ENCODE peak calls at places on chromosomes 7 and 10, in eight cellular contexts. One of them, this sample, is unnamed.

GRCh38 chr10:75043256-75044121 is 68.0 kb upstream of the SAMD8 start:
- DNase-seq in lower leg skin: no peak
- DNase-seq in omental fat pad: no peak
- DNase-seq in activated CD4-positive, CD25-positive, alpha-beta regulatory T cell treated with anti-CD3 and anti-CD28 coated beads, Interleukin-2, amount 50 U/mL, for 16 hours: no peak
- DNase-seq in fibroblast of the conjunctiva: no peak
- DNase-seq in fibroblast of lung: no peak
- DNase-seq in activated T-cell treated with anti-CD3 and anti-CD28 coated beads, Interleukin-2, amount 50 U/mL, for 72 hours: peak
- DNase-seq in nephron progenitor cell: no peak
- DNase-seq in this sample: no peak

GRCh38 chr10:84654671-84655070 is 326.3 kb downstream of the CCSER2 start:
- DNase-seq in fibroblast of lung: no peak
- DNase-seq in nephron progenitor cell: no peak
- DNase-seq in omental fat pad: no peak
- DNase-seq in lower leg skin: no peak
- DNase-seq in activated CD4-positive, CD25-positive, alpha-beta regulatory T cell treated with anti-CD3 and anti-CD28 coated beads, Interleukin-2, amount 50 U/mL, for 16 hours: no peak
- DNase-seq in activated T-cell treated with anti-CD3 and anti-CD28 coated beads, Interleukin-2, amount 50 U/mL, for 72 hours: no peak
- DNase-seq in fibroblast of the conjunctiva: no peak
- DNase-seq in this sample: no peak

GRCh38 chr10:29795856-29796255 is 161.1 kb upstream of the SVIL start:
- DNase-seq in fibroblast of lung: no peak
- DNase-seq in fibroblast of the conjunctiva: no peak
- DNase-seq in nephron progenitor cell: no peak
- DNase-seq in activated CD4-positive, CD25-positive, alpha-beta regulatory T cell treated with anti-CD3 and anti-CD28 coated beads, Interleukin-2, amount 50 U/mL, for 16 hours: no peak
- DNase-seq in activated T-cell treated with anti-CD3 and anti-CD28 coated beads, Interleukin-2, amount 50 U/mL, for 72 hours: no peak
- DNase-seq in lower leg skin: no peak
- DNase-seq in omental fat pad: no peak
- DNase-seq in this sample: no peak

GRCh38 chr7:139582671-139583155 is 59.2 kb downstream of the CLEC2L start:
- DNase-seq in fibroblast of lung: no peak
- DNase-seq in fibroblast of the conjunctiva: no peak
- DNase-seq in omental fat pad: no peak
- DNase-seq in nephron progenitor cell: no peak
- DNase-seq in activated CD4-positive, CD25-positive, alpha-beta regulatory T cell treated with anti-CD3 and anti-CD28 coated beads, Interleukin-2, amount 50 U/mL, for 16 hours: no peak
- DNase-seq in activated T-cell treated with anti-CD3 and anti-CD28 coated beads, Interleukin-2, amount 50 U/mL, for 72 hours: no peak
- DNase-seq in lower leg skin: no peak
- DNase-seq in this sample: peak

GRCh38 chr7:151570366-151570915 is 50.7 kb upstream of the RHEB start:
- DNase-seq in omental fat pad: no peak
- DNase-seq in nephron progenitor cell: no peak
- DNase-seq in fibroblast of the conjunctiva: peak
- DNase-seq in activated CD4-positive, CD25-positive, alpha-beta regulatory T cell treated with anti-CD3 and anti-CD28 coated beads, Interleukin-2, amount 50 U/mL, for 16 hours: no peak
- DNase-seq in lower leg skin: no peak
- DNase-seq in activated T-cell treated with anti-CD3 and anti-CD28 coated beads, Interleukin-2, amount 50 U/mL, for 72 hours: no peak
- DNase-seq in fibroblast of lung: peak
- DNase-seq in this sample: no peak

GRCh38 chr10:99733366-99733765 is 1.3 kb downstream of the CUTC start:
- DNase-seq in activated T-cell treated with anti-CD3 and anti-CD28 coated beads, Interleukin-2, amount 50 U/mL, for 72 hours: no peak
- DNase-seq in nephron progenitor cell: no peak
- DNase-seq in fibroblast of the conjunctiva: no peak
- DNase-seq in lower leg skin: no peak
- DNase-seq in omental fat pad: no peak
- DNase-seq in fibroblast of lung: peak
- DNase-seq in activated CD4-positive, CD25-positive, alpha-beta regulatory T cell treated with anti-CD3 and anti-CD28 coated beads, Interleukin-2, amount 50 U/mL, for 16 hours: no peak
- DNase-seq in this sample: no peak

GRCh38 chr7:5377279-5377678 is 46.4 kb downstream of the TNRC18 start:
- DNase-seq in lower leg skin: no peak
- DNase-seq in fibroblast of lung: no peak
- DNase-seq in nephron progenitor cell: no peak
- DNase-seq in activated T-cell treated with anti-CD3 and anti-CD28 coated beads, Interleukin-2, amount 50 U/mL, for 72 hours: no peak
- DNase-seq in omental fat pad: no peak
- DNase-seq in fibroblast of the conjunctiva: no peak
- DNase-seq in activated CD4-positive, CD25-positive, alpha-beta regulatory T cell treated with anti-CD3 and anti-CD28 coated beads, Interleukin-2, amount 50 U/mL, for 16 hours: no peak
- DNase-seq in this sample: no peak

GRCh38 chr10:128047337-128047736 is 78.9 kb downstream of the MKI67 start:
- DNase-seq in fibroblast of lung: no peak
- DNase-seq in fibroblast of the conjunctiva: no peak
- DNase-seq in activated T-cell treated with anti-CD3 and anti-CD28 coated beads, Interleukin-2, amount 50 U/mL, for 72 hours: peak
- DNase-seq in omental fat pad: no peak
- DNase-seq in nephron progenitor cell: peak
- DNase-seq in activated CD4-positive, CD25-positive, alpha-beta regulatory T cell treated with anti-CD3 and anti-CD28 coated beads, Interleukin-2, amount 50 U/mL, for 16 hours: peak
- DNase-seq in lower leg skin: peak
- DNase-seq in this sample: peak

GRCh38 chr7:18241543-18242231 is 214.0 kb upstream of the PRPS1L1 start:
- DNase-seq in nephron progenitor cell: no peak
- DNase-seq in fibroblast of lung: no peak
- DNase-seq in omental fat pad: no peak
- DNase-seq in fibroblast of the conjunctiva: no peak
- DNase-seq in lower leg skin: no peak
- DNase-seq in activated T-cell treated with anti-CD3 and anti-CD28 coated beads, Interleukin-2, amount 50 U/mL, for 72 hours: no peak
- DNase-seq in activated CD4-positive, CD25-positive, alpha-beta regulatory T cell treated with anti-CD3 and anti-CD28 coated beads, Interleukin-2, amount 50 U/mL, for 16 hours: no peak
- DNase-seq in this sample: no peak

GRCh38 chr10:100847440-100847839 is 65.3 kb upstream of the SLF2 start:
- DNase-seq in activated CD4-positive, CD25-positive, alpha-beta regulatory T cell treated with anti-CD3 and anti-CD28 coated beads, Interleukin-2, amount 50 U/mL, for 16 hours: no peak
- DNase-seq in fibroblast of lung: no peak
- DNase-seq in lower leg skin: no peak
- DNase-seq in fibroblast of the conjunctiva: no peak
- DNase-seq in omental fat pad: no peak
- DNase-seq in nephron progenitor cell: no peak
- DNase-seq in activated T-cell treated with anti-CD3 and anti-CD28 coated beads, Interleukin-2, amount 50 U/mL, for 72 hours: peak
- DNase-seq in this sample: no peak

GRCh38 chr10:80202934-80203834 is 2.2 kb downstream of the ANXA11 start:
- DNase-seq in lower leg skin: peak
- DNase-seq in omental fat pad: no peak
- DNase-seq in nephron progenitor cell: peak
- DNase-seq in fibroblast of lung: peak
- DNase-seq in activated T-cell treated with anti-CD3 and anti-CD28 coated beads, Interleukin-2, amount 50 U/mL, for 72 hours: peak
- DNase-seq in fibroblast of the conjunctiva: peak
- DNase-seq in activated CD4-positive, CD25-positive, alpha-beta regulatory T cell treated with anti-CD3 and anti-CD28 coated beads, Interleukin-2, amount 50 U/mL, for 16 hours: peak
- DNase-seq in this sample: peak

GRCh38 chr7:4745971-4746919 is 29.2 kb upstream of the AP5Z1 start:
- DNase-seq in omental fat pad: no peak
- DNase-seq in fibroblast of the conjunctiva: peak
- DNase-seq in nephron progenitor cell: no peak
- DNase-seq in activated T-cell treated with anti-CD3 and anti-CD28 coated beads, Interleukin-2, amount 50 U/mL, for 72 hours: peak
- DNase-seq in lower leg skin: no peak
- DNase-seq in fibroblast of lung: peak
- DNase-seq in activated CD4-positive, CD25-positive, alpha-beta regulatory T cell treated with anti-CD3 and anti-CD28 coated beads, Interleukin-2, amount 50 U/mL, for 16 hours: no peak
- DNase-seq in this sample: no peak

GRCh38 chr10:114489521-114490310 is 85.4 kb upstream of the AFAP1L2 start:
- DNase-seq in activated T-cell treated with anti-CD3 and anti-CD28 coated beads, Interleukin-2, amount 50 U/mL, for 72 hours: no peak
- DNase-seq in omental fat pad: no peak
- DNase-seq in activated CD4-positive, CD25-positive, alpha-beta regulatory T cell treated with anti-CD3 and anti-CD28 coated beads, Interleukin-2, amount 50 U/mL, for 16 hours: no peak
- DNase-seq in fibroblast of lung: no peak
- DNase-seq in nephron progenitor cell: no peak
- DNase-seq in fibroblast of the conjunctiva: no peak
- DNase-seq in lower leg skin: no peak
- DNase-seq in this sample: no peak

GRCh38 chr10:124992462-124993344 is 50.8 kb downstream of the ZRANB1 start:
- DNase-seq in omental fat pad: no peak
- DNase-seq in fibroblast of lung: peak
- DNase-seq in nephron progenitor cell: peak
- DNase-seq in lower leg skin: peak
- DNase-seq in activated T-cell treated with anti-CD3 and anti-CD28 coated beads, Interleukin-2, amount 50 U/mL, for 72 hours: no peak
- DNase-seq in fibroblast of the conjunctiva: peak
- DNase-seq in activated CD4-positive, CD25-positive, alpha-beta regulatory T cell treated with anti-CD3 and anti-CD28 coated beads, Interleukin-2, amount 50 U/mL, for 16 hours: no peak
- DNase-seq in this sample: peak

GRCh38 chr10:1372212-1372611 is 316.0 kb downstream of the WDR37 start:
- DNase-seq in fibroblast of the conjunctiva: no peak
- DNase-seq in activated CD4-positive, CD25-positive, alpha-beta regulatory T cell treated with anti-CD3 and anti-CD28 coated beads, Interleukin-2, amount 50 U/mL, for 16 hours: no peak
- DNase-seq in nephron progenitor cell: no peak
- DNase-seq in omental fat pad: no peak
- DNase-seq in activated T-cell treated with anti-CD3 and anti-CD28 coated beads, Interleukin-2, amount 50 U/mL, for 72 hours: no peak
- DNase-seq in fibroblast of lung: no peak
- DNase-seq in lower leg skin: no peak
- DNase-seq in this sample: no peak

GRCh38 chr7:106329971-106330733 is 45.4 kb upstream of the NAMPT start:
- DNase-seq in fibroblast of lung: peak
- DNase-seq in fibroblast of the conjunctiva: peak
- DNase-seq in omental fat pad: no peak
- DNase-seq in lower leg skin: no peak
- DNase-seq in nephron progenitor cell: no peak
- DNase-seq in activated CD4-positive, CD25-positive, alpha-beta regulatory T cell treated with anti-CD3 and anti-CD28 coated beads, Interleukin-2, amount 50 U/mL, for 16 hours: no peak
- DNase-seq in activated T-cell treated with anti-CD3 and anti-CD28 coated beads, Interleukin-2, amount 50 U/mL, for 72 hours: no peak
- DNase-seq in this sample: no peak

GRCh38 chr10:69516548-69517195 is 56.5 kb downstream of the NEUROG3 start:
- DNase-seq in fibroblast of the conjunctiva: no peak
- DNase-seq in omental fat pad: no peak
- DNase-seq in lower leg skin: no peak
- DNase-seq in nephron progenitor cell: no peak
- DNase-seq in activated CD4-positive, CD25-positive, alpha-beta regulatory T cell treated with anti-CD3 and anti-CD28 coated beads, Interleukin-2, amount 50 U/mL, for 16 hours: no peak
- DNase-seq in activated T-cell treated with anti-CD3 and anti-CD28 coated beads, Interleukin-2, amount 50 U/mL, for 72 hours: no peak
- DNase-seq in fibroblast of lung: no peak
- DNase-seq in this sample: no peak

GRCh38 chr7:2567663-2568238 is 9.0 kb downstream of the IQCE start:
- DNase-seq in fibroblast of lung: peak
- DNase-seq in activated CD4-positive, CD25-positive, alpha-beta regulatory T cell treated with anti-CD3 and anti-CD28 coated beads, Interleukin-2, amount 50 U/mL, for 16 hours: no peak
- DNase-seq in omental fat pad: no peak
- DNase-seq in nephron progenitor cell: peak
- DNase-seq in activated T-cell treated with anti-CD3 and anti-CD28 coated beads, Interleukin-2, amount 50 U/mL, for 72 hours: no peak
- DNase-seq in lower leg skin: no peak
- DNase-seq in fibroblast of the conjunctiva: peak
- DNase-seq in this sample: no peak

GRCh38 chr7:132430863-132431822 is 145.1 kb downstream of the PLXNA4 start:
- DNase-seq in lower leg skin: no peak
- DNase-seq in activated T-cell treated with anti-CD3 and anti-CD28 coated beads, Interleukin-2, amount 50 U/mL, for 72 hours: peak
- DNase-seq in nephron progenitor cell: no peak
- DNase-seq in activated CD4-positive, CD25-positive, alpha-beta regulatory T cell treated with anti-CD3 and anti-CD28 coated beads, Interleukin-2, amount 50 U/mL, for 16 hours: no peak
- DNase-seq in fibroblast of the conjunctiva: peak
- DNase-seq in omental fat pad: no peak
- DNase-seq in fibroblast of lung: peak
- DNase-seq in this sample: peak

GRCh38 chr10:75417522-75417927 is 13.9 kb upstream of the LRMDA start:
- DNase-seq in nephron progenitor cell: no peak
- DNase-seq in omental fat pad: no peak
- DNase-seq in fibroblast of the conjunctiva: no peak
- DNase-seq in fibroblast of lung: no peak
- DNase-seq in lower leg skin: no peak
- DNase-seq in activated T-cell treated with anti-CD3 and anti-CD28 coated beads, Interleukin-2, amount 50 U/mL, for 72 hours: no peak
- DNase-seq in activated CD4-positive, CD25-positive, alpha-beta regulatory T cell treated with anti-CD3 and anti-CD28 coated beads, Interleukin-2, amount 50 U/mL, for 16 hours: no peak
- DNase-seq in this sample: no peak

GRCh38 chr10:75425291-75426079 is 5.9 kb upstream of the LRMDA start:
- DNase-seq in activated CD4-positive, CD25-positive, alpha-beta regulatory T cell treated with anti-CD3 and anti-CD28 coated beads, Interleukin-2, amount 50 U/mL, for 16 hours: no peak
- DNase-seq in activated T-cell treated with anti-CD3 and anti-CD28 coated beads, Interleukin-2, amount 50 U/mL, for 72 hours: no peak
- DNase-seq in lower leg skin: no peak
- DNase-seq in fibroblast of lung: no peak
- DNase-seq in omental fat pad: no peak
- DNase-seq in fibroblast of the conjunctiva: no peak
- DNase-seq in nephron progenitor cell: no peak
- DNase-seq in this sample: no peak

GRCh38 chr10:119030421-119031250 is 1.1 kb downstream of the NANOS1 start:
- DNase-seq in activated CD4-positive, CD25-positive, alpha-beta regulatory T cell treated with anti-CD3 and anti-CD28 coated beads, Interleukin-2, amount 50 U/mL, for 16 hours: peak
- DNase-seq in fibroblast of lung: peak
- DNase-seq in activated T-cell treated with anti-CD3 and anti-CD28 coated beads, Interleukin-2, amount 50 U/mL, for 72 hours: peak
- DNase-seq in fibroblast of the conjunctiva: no peak
- DNase-seq in omental fat pad: no peak
- DNase-seq in lower leg skin: no peak
- DNase-seq in nephron progenitor cell: peak
- DNase-seq in this sample: no peak

This sample was measured in ureter.